ENCODE peak calls at places on chromosomes 5 and 9, in five cellular contexts. O is fibroblast of pulmonary artery, G is heart left ventricle, A is fibroblast of lung, I is ovary. U is an unnamed sample.

GRCh38 chr9:107389617-107390071 is 99.9 kb downstream of the KLF4 start:
- DNase-seq in O (peak), G (peak), A (peak), I (no peak), U (no peak)

GRCh38 chr9:27468450-27469110 is 55.5 kb upstream of the IFNK start:
- DNase-seq in O (peak), G (no peak), A (peak), I (peak), U (peak)

GRCh38 chr5:6302099-6302498 is 76.2 kb downstream of the MED10 start:
- DNase-seq in O (no peak), G (no peak), A (no peak), I (no peak), U (no peak)

GRCh38 chr5:93100976-93101375 is 480.0 kb downstream of the NR2F1-AS1 start:
- DNase-seq in O (peak), G (no peak), A (peak), I (no peak), U (no peak)

GRCh38 chr9:128724744-128725211 is 851 bp upstream of the ZDHHC12 start:
- DNase-seq in O (peak), G (peak), A (peak), I (peak), U (no peak)

GRCh38 chr5:6333182-6333905 is 45.0 kb downstream of the MED10 start:
- DNase-seq in O (no peak), G (no peak), A (no peak), I (no peak), U (no peak)

GRCh38 chr5:100803391-100803790 is 99.7 kb downstream of the ST8SIA4 start:
- DNase-seq in O (peak), G (no peak), A (peak), I (no peak), U (peak)

GRCh38 chr5:158796812-158797497 is 302.8 kb downstream of the EBF1 start:
- DNase-seq in O (no peak), G (no peak), A (no peak), I (no peak), U (no peak)

GRCh38 chr9:31637861-31638260 is 746.6 kb upstream of the ACO1 start:
- DNase-seq in O (no peak), G (no peak), A (no peak), I (no peak), U (no peak)

GRCh38 chr9:130053504-130054427 is at the start of gene GPR107:
- DNase-seq in O (peak), G (peak), A (peak), I (peak), U (no peak)

GRCh38 chr5:59218424-59219045 is 635.7 kb downstream of the RAB3C start:
- DNase-seq in O (peak), G (no peak), A (no peak), I (no peak), U (no peak)

GRCh38 chr5:36444582-36444999 is 142.9 kb upstream of the RANBP3L start:
- DNase-seq in O (peak), G (no peak), A (peak), I (no peak), U (no peak)

GRCh38 chr9:123894822-123895221 is 35.1 kb downstream of the DENND1A start:
- DNase-seq in O (no peak), G (no peak), A (no peak), I (no peak), U (no peak)

GRCh38 chr9:123893146-123893545 is 36.8 kb downstream of the DENND1A start:
- DNase-seq in O (no peak), G (no peak), A (no peak), I (no peak), U (no peak)

DNA sequence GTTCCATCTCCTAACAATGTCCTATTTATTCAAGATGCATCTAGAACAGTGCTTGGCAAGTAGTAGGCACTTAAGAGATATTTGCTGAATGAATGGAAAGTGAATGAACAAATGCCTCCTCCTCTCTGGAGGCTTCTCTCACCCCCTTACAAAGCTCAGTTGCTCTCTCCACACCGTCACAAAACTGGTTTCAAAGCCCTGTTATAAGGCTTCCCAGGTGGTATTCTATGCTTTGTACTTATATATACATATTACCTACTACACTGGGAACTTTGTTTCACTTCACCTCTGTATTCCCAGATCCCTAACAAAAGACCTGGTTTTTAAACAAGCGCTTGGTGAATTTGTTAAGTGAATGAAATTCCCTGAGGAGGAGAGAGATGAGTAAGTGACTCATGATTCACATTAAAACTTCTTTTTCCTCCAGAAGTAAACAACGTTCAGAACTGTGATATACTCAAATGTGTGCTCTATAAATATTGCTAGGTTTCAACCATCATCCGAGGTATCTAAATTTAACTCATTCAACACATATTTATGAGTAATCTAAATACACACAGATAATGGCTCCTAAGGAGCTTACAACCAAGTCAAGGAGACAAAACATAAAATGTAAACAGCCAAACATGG is 36.0 kb downstream of the DENND1A start:
- DNase-seq in O (peak), G (no peak), A (peak), I (no peak), U (no peak)
- H3K4me3 ChIP-seq in O (no peak), G (no peak), A (no peak), I (no peak), U (no peak)

GRCh38 chr9:136502940-136503550 is 20.2 kb upstream of the SEC16A start:
- DNase-seq in O (no peak), G (no peak), A (no peak), I (no peak), U (no peak)
- TF ChIP-seq CTCF in O (peak), G (no peak), A (no peak), I (no peak), U (peak)

GRCh38 chr9:132236662-132237311 is 74.9 kb downstream of the NTNG2 start:
- DNase-seq in O (no peak), G (no peak), A (no peak), I (no peak), U (no peak)

GRCh38 chr9:132238026-132238972 is 76.4 kb downstream of the NTNG2 start:
- DNase-seq in O (no peak), G (no peak), A (no peak), I (no peak), U (no peak)

GRCh38 chr9:132235894-132236661 is 74.2 kb downstream of the NTNG2 start:
- DNase-seq in O (peak), G (peak), A (peak), I (peak), U (peak)

GRCh38 chr9:132238992-132239391 is 77.1 kb downstream of the NTNG2 start:
- DNase-seq in O (no peak), G (no peak), A (no peak), I (no peak), U (no peak)

GRCh38 chr9:132237481-132237880 is 75.6 kb downstream of the NTNG2 start:
- DNase-seq in O (no peak), G (no peak), A (no peak), I (no peak), U (no peak)
- H3K4me3 ChIP-seq in O (no peak), G (no peak), A (no peak), I (no peak), U (no peak)

GRCh38 chr5:141637693-141638419 is 1.1 kb downstream of the RELL2 start:
- DNase-seq in O (peak), G (peak), A (peak), I (peak), U (no peak)
- TF ChIP-seq CTCF in O (peak), G (peak), A (peak), I (no peak), U (peak)

GRCh38 chr9:131607591-131607990 is 62.3 kb downstream of the PRRT1B start:
- DNase-seq in O (no peak), G (no peak), A (no peak), I (no peak), U (no peak)

GRCh38 chr9:131606896-131607567 is 61.7 kb downstream of the PRRT1B start:
- DNase-seq in O (no peak), G (no peak), A (no peak), I (no peak), U (no peak)

GRCh38 chr9:131609116-131609830 is 64.0 kb downstream of the PRRT1B start:
- DNase-seq in O (peak), G (peak), A (peak), I (peak), U (peak)

GRCh38 chr9:131610231-131610761 is 65.0 kb downstream of the PRRT1B start:
- DNase-seq in O (peak), G (peak), A (peak), I (peak), U (peak)

GRCh38 chr9:131608469-131609115 is 63.3 kb downstream of the PRRT1B start:
- DNase-seq in O (peak), G (peak), A (peak), I (peak), U (peak)
- H3K4me3 ChIP-seq in O (no peak), G (no peak), A (peak), I (no peak), U (no peak)

DNA sequence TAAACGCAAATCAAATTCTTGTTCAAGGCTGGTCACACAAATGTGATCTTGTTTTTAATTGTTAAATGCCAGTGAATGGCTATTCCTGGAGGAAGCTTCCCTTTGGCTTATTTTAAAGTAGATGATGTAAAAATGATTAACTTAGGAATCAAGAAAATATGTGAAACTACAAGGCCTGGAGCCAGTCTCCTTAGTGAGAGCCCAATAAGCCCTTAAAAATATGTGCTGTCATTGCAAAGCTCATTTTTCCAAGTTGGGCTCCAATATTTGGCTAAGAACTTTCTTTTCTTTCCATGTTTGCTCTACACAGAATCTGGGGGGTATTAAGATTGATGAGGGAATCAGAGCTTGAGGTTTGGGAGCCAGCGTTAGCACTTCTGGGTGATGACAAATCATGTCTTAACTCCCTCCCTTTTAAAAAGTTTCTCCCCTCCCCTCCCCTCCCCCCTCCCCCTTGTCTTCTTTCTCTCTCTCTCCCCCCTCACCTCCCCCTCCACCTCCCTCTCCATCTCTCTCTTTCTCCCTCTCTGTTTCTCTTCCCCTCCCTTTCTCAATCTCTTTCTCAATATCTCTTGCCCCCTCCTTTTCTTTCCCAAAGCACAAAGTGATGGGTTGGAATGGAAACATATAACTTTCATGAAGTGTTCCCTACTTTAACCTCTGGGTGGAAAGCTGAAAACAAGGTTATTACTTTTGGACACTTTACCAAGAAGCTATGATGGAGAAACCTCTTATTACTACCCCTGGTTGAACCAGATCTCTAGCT is 86.0 kb downstream of the FBXL7 start:
- DNase-seq in O (no peak), G (no peak), A (peak), I (no peak), U (no peak)
- TF ChIP-seq CTCF in O (no peak), G (no peak), A (no peak), I (no peak), U (no peak)

U was measured in astrocyte of the cerebellum.